ENCODE peak calls at places on chromosome 7, in seven cellular contexts. One of them, this sample, is unnamed.
A peak's percentile ranks its signal among the peaks of the same experiment; 100 is the strongest.

GRCh38 chr7:34659676-34660075 is 1.7 kb downstream of the NPSR1 start:
- DNase-seq in MV-4-11: no peak
- DNase-seq in RWPE1: no peak
- DNase-seq in nucleus accumbens: no peak
- DNase-seq in brain pericyte: no peak
- DNase-seq in GM04504: no peak
- DNase-seq in uterus: no peak
- DNase-seq in this sample: no peak

GRCh38 chr7:47210283-47210854 is 371.5 kb downstream of the TNS3 start:
- DNase-seq in RWPE1: no peak
- DNase-seq in MV-4-11: no peak
- DNase-seq in GM04504: no peak
- DNase-seq in nucleus accumbens: no peak
- DNase-seq in uterus: no peak
- DNase-seq in brain pericyte: no peak
- DNase-seq in this sample: no peak

GRCh38 chr7:620052-620451 is 100.4 kb upstream of the PDGFA start:
- DNase-seq in GM04504: peak; percentile 13
- DNase-seq in MV-4-11: peak; percentile 75
- DNase-seq in brain pericyte: no peak
- DNase-seq in nucleus accumbens: no peak
- DNase-seq in RWPE1: peak; percentile 88
- DNase-seq in uterus: no peak
- DNase-seq in this sample: no peak

GRCh38 chr7:92835140-92835850 is 1.1 kb downstream of the CDK6 start:
- DNase-seq in uterus: peak; percentile 29
- DNase-seq in GM04504: peak; percentile 50
- DNase-seq in brain pericyte: no peak
- DNase-seq in nucleus accumbens: peak; percentile 27
- DNase-seq in RWPE1: peak; percentile 40
- DNase-seq in MV-4-11: peak; percentile 63
- DNase-seq in this sample: no peak

GRCh38 chr7:75916259-75916658 is 1.3 kb downstream of the POR start:
- DNase-seq in RWPE1: no peak
- DNase-seq in nucleus accumbens: no peak
- DNase-seq in MV-4-11: peak; percentile 70
- DNase-seq in brain pericyte: no peak
- DNase-seq in uterus: no peak
- DNase-seq in GM04504: no peak
- DNase-seq in this sample: no peak

GRCh38 chr7:3787717-3788311 is 486.8 kb downstream of the SDK1 start:
- DNase-seq in brain pericyte: no peak
- DNase-seq in nucleus accumbens: no peak
- DNase-seq in uterus: no peak
- DNase-seq in MV-4-11: no peak
- DNase-seq in GM04504: no peak
- DNase-seq in RWPE1: no peak
- DNase-seq in this sample: no peak

GRCh38 chr7:124183649-124184048 is 150.8 kb upstream of the TMEM229A start:
- DNase-seq in MV-4-11: no peak
- DNase-seq in uterus: no peak
- DNase-seq in nucleus accumbens: no peak
- DNase-seq in GM04504: no peak
- DNase-seq in brain pericyte: no peak
- DNase-seq in RWPE1: no peak
- DNase-seq in this sample: no peak

GRCh38 chr7:129804301-129805085 is 148.3 kb downstream of the UBE2H start:
- DNase-seq in uterus: no peak
- DNase-seq in GM04504: no peak
- DNase-seq in brain pericyte: no peak
- DNase-seq in nucleus accumbens: no peak
- DNase-seq in MV-4-11: no peak
- DNase-seq in RWPE1: no peak
- DNase-seq in this sample: no peak

GRCh38 chr7:21782996-21783395 is 162.7 kb downstream of the CDCA7L start:
- DNase-seq in brain pericyte: no peak
- DNase-seq in uterus: no peak
- DNase-seq in nucleus accumbens: no peak
- DNase-seq in MV-4-11: no peak
- DNase-seq in RWPE1: no peak
- DNase-seq in GM04504: no peak
- DNase-seq in this sample: no peak

GRCh38 chr7:5701085-5701914 is 80.2 kb downstream of the RNF216 start:
- DNase-seq in MV-4-11: peak; percentile 27
- DNase-seq in uterus: no peak
- DNase-seq in nucleus accumbens: no peak
- DNase-seq in GM04504: no peak
- DNase-seq in brain pericyte: no peak
- DNase-seq in RWPE1: no peak
- DNase-seq in this sample: no peak

GRCh38 chr7:70738080-70738479 is 393.9 kb upstream of the GALNT17 start:
- DNase-seq in GM04504: peak; percentile 8
- DNase-seq in MV-4-11: no peak
- DNase-seq in uterus: no peak
- DNase-seq in brain pericyte: no peak
- DNase-seq in RWPE1: peak; percentile 68
- DNase-seq in nucleus accumbens: no peak
- DNase-seq in this sample: no peak

GRCh38 chr7:140977351-140978140 is 37.2 kb downstream of the MRPS33 start:
- DNase-seq in uterus: no peak
- DNase-seq in GM04504: no peak
- DNase-seq in RWPE1: no peak
- DNase-seq in MV-4-11: no peak
- DNase-seq in nucleus accumbens: no peak
- DNase-seq in brain pericyte: no peak
- DNase-seq in this sample: no peak

GRCh38 chr7:135355377-135356048 is 121.9 kb downstream of the STRA8 start:
- DNase-seq in MV-4-11: no peak
- DNase-seq in uterus: no peak
- DNase-seq in RWPE1: no peak
- DNase-seq in GM04504: no peak
- DNase-seq in brain pericyte: no peak
- DNase-seq in nucleus accumbens: no peak
- DNase-seq in this sample: no peak

GRCh38 chr7:46764100-46764941 is 817.6 kb downstream of the TNS3 start:
- DNase-seq in GM04504: peak; percentile 94
- DNase-seq in MV-4-11: peak; percentile 38
- DNase-seq in nucleus accumbens: no peak
- DNase-seq in uterus: no peak
- DNase-seq in RWPE1: peak; percentile 90
- DNase-seq in brain pericyte: peak; percentile 84
- DNase-seq in this sample: peak; percentile 98

GRCh38 chr7:158695726-158696452 is 8.7 kb downstream of the NCAPG2 start:
- DNase-seq in uterus: peak; percentile 33
- DNase-seq in MV-4-11: peak; percentile 93
- DNase-seq in RWPE1: peak; percentile 15
- DNase-seq in brain pericyte: no peak
- DNase-seq in GM04504: peak; percentile 68
- DNase-seq in nucleus accumbens: no peak
- DNase-seq in this sample: peak; percentile 53

GRCh38 chr7:148856035-148856881 is 27.8 kb downstream of the EZH2 start:
- DNase-seq in brain pericyte: no peak
- DNase-seq in nucleus accumbens: no peak
- DNase-seq in uterus: no peak
- DNase-seq in RWPE1: peak; percentile 30
- DNase-seq in GM04504: no peak
- DNase-seq in MV-4-11: no peak
- DNase-seq in this sample: no peak

GRCh38 chr7:37052673-37053072 is 328.4 kb upstream of the AOAH start:
- DNase-seq in GM04504: no peak
- DNase-seq in RWPE1: peak; percentile 62
- DNase-seq in uterus: no peak
- DNase-seq in brain pericyte: no peak
- DNase-seq in MV-4-11: peak; percentile 29
- DNase-seq in nucleus accumbens: no peak
- DNase-seq in this sample: no peak

GRCh38 chr7:37284805-37285211 is 163.9 kb downstream of the ELMO1 start:
- DNase-seq in GM04504: no peak
- DNase-seq in MV-4-11: peak; percentile 3
- DNase-seq in uterus: peak; percentile 42
- DNase-seq in nucleus accumbens: peak; percentile 74
- DNase-seq in RWPE1: no peak
- DNase-seq in brain pericyte: no peak
- DNase-seq in this sample: no peak

GRCh38 chr7:142328006-142328405 is 70.1 kb upstream of the PRSS58 start:
- DNase-seq in nucleus accumbens: no peak
- DNase-seq in GM04504: no peak
- DNase-seq in MV-4-11: no peak
- DNase-seq in RWPE1: no peak
- DNase-seq in brain pericyte: no peak
- DNase-seq in uterus: no peak
- DNase-seq in this sample: no peak